ENCODE peak calls at places on chromosomes 5 and 9, in six cellular contexts. One of them, this sample, is unnamed. For H3K9me3, the result is how much of the 10 kb centered on the place peaks cover.

GRCh38 chr5:54146906-54147305 is 163.5 kb downstream of the ARL15 start:
- ATAC-seq in pancreas: no peak
- ATAC-seq in T-helper 17 cell: no peak
- ATAC-seq in CD4-positive, alpha-beta T cell: no peak
- ATAC-seq in GM12878: no peak
- ATAC-seq in IMR-90: no peak
- ATAC-seq in this sample: no peak

GRCh38 chr5:160042674-160043073 is 33.7 kb downstream of the TTC1 start:
- ATAC-seq in T-helper 17 cell: no peak
- ATAC-seq in GM12878: no peak
- ATAC-seq in IMR-90: no peak
- ATAC-seq in pancreas: no peak
- ATAC-seq in CD4-positive, alpha-beta T cell: no peak
- ATAC-seq in this sample: no peak

GRCh38 chr9:120770923-120771322 is 22.3 kb downstream of the FBXW2 start:
- ATAC-seq in CD4-positive, alpha-beta T cell: no peak
- ATAC-seq in IMR-90: no peak
- ATAC-seq in GM12878: no peak
- ATAC-seq in pancreas: no peak
- ATAC-seq in T-helper 17 cell: no peak
- ATAC-seq in this sample: no peak

GRCh38 chr9:5455181-5455580 is 4.8 kb downstream of the CD274 start:
- ATAC-seq in T-helper 17 cell: no peak
- ATAC-seq in CD4-positive, alpha-beta T cell: no peak
- ATAC-seq in IMR-90: peak
- ATAC-seq in pancreas: no peak
- ATAC-seq in GM12878: peak
- ATAC-seq in this sample: no peak

GRCh38 chr9:5509573-5509972 is 758 bp upstream of the PDCD1LG2 start:
- ATAC-seq in pancreas: no peak
- ATAC-seq in GM12878: no peak
- ATAC-seq in T-helper 17 cell: no peak
- ATAC-seq in CD4-positive, alpha-beta T cell: no peak
- ATAC-seq in IMR-90: peak
- ATAC-seq in this sample: peak

GRCh38 chr9:7946458-7946857 is 146.9 kb upstream of the DMAC1 start:
- ATAC-seq in T-helper 17 cell: no peak
- ATAC-seq in IMR-90: no peak
- ATAC-seq in GM12878: no peak
- ATAC-seq in CD4-positive, alpha-beta T cell: no peak
- ATAC-seq in pancreas: no peak
- ATAC-seq in this sample: no peak

GRCh38 chr5:134579284-134579771 is 53.3 kb downstream of the SAR1B start:
- ATAC-seq in GM12878: no peak
- ATAC-seq in IMR-90: no peak
- ATAC-seq in pancreas: no peak
- ATAC-seq in CD4-positive, alpha-beta T cell: no peak
- ATAC-seq in T-helper 17 cell: no peak
- ATAC-seq in this sample: no peak

GRCh38 chr9:104258289-104259045 is 164.4 kb downstream of the SMC2 start:
- ATAC-seq in CD4-positive, alpha-beta T cell: no peak
- ATAC-seq in IMR-90: no peak
- ATAC-seq in T-helper 17 cell: no peak
- ATAC-seq in GM12878: no peak
- ATAC-seq in pancreas: no peak
- ATAC-seq in this sample: no peak

GRCh38 chr9:127794001-127794791 is 8.4 kb downstream of the CDK9 start:
- ATAC-seq in pancreas: peak
- ATAC-seq in CD4-positive, alpha-beta T cell: no peak
- ATAC-seq in GM12878: no peak
- ATAC-seq in IMR-90: no peak
- ATAC-seq in T-helper 17 cell: no peak
- ATAC-seq in this sample: no peak

GRCh38 chr9:130901498-130902203 is 5.0 kb upstream of the QRFP start:
- ATAC-seq in GM12878: no peak
- ATAC-seq in IMR-90: no peak
- ATAC-seq in T-helper 17 cell: no peak
- ATAC-seq in pancreas: no peak
- ATAC-seq in CD4-positive, alpha-beta T cell: no peak
- ATAC-seq in this sample: no peak

GRCh38 chr9:14031015-14031414 is 282.9 kb downstream of the NFIB start:
- ATAC-seq in pancreas: no peak
- ATAC-seq in IMR-90: peak
- ATAC-seq in CD4-positive, alpha-beta T cell: no peak
- ATAC-seq in T-helper 17 cell: no peak
- ATAC-seq in GM12878: no peak
- ATAC-seq in this sample: peak

GRCh38 chr5:172926796-172927195 is 32.4 kb upstream of the RPL26L1 start:
- ATAC-seq in CD4-positive, alpha-beta T cell: no peak
- ATAC-seq in IMR-90: no peak
- ATAC-seq in T-helper 17 cell: no peak
- ATAC-seq in GM12878: no peak
- ATAC-seq in pancreas: no peak
- ATAC-seq in this sample: no peak

GRCh38 chr5:15533124-15533893 is 33.3 kb downstream of the FBXL7 start:
- ATAC-seq in CD4-positive, alpha-beta T cell: no peak
- ATAC-seq in pancreas: no peak
- ATAC-seq in T-helper 17 cell: no peak
- ATAC-seq in GM12878: no peak
- ATAC-seq in IMR-90: peak
- ATAC-seq in this sample: peak

GRCh38 chr5:132808448-132808847 is 4.7 kb upstream of the SOWAHA start:
- ATAC-seq in CD4-positive, alpha-beta T cell: no peak
- ATAC-seq in T-helper 17 cell: no peak
- ATAC-seq in pancreas: peak
- ATAC-seq in IMR-90: no peak
- ATAC-seq in GM12878: no peak
- ATAC-seq in this sample: no peak

GRCh38 chr9:129569506-129570449 is 51.1 kb downstream of the C9orf50 start:
- ATAC-seq in T-helper 17 cell: peak
- ATAC-seq in IMR-90: no peak
- ATAC-seq in CD4-positive, alpha-beta T cell: no peak
- ATAC-seq in pancreas: peak
- ATAC-seq in GM12878: peak
- ATAC-seq in this sample: no peak

GRCh38 chr5:136114406-136115132 is 18.1 kb upstream of the SMAD5 start:
- ATAC-seq in T-helper 17 cell: no peak
- ATAC-seq in IMR-90: no peak
- ATAC-seq in CD4-positive, alpha-beta T cell: no peak
- ATAC-seq in pancreas: no peak
- ATAC-seq in GM12878: no peak
- ATAC-seq in this sample: no peak

GRCh38 chr5:7348168-7348802 is 47.7 kb upstream of the ADCY2 start:
- ATAC-seq in pancreas: no peak
- ATAC-seq in T-helper 17 cell: no peak
- ATAC-seq in GM12878: no peak
- ATAC-seq in CD4-positive, alpha-beta T cell: no peak
- ATAC-seq in IMR-90: no peak
- ATAC-seq in this sample: no peak

GRCh38 chr5:151319334-151319733 is 15.8 kb upstream of the SLC36A3 start:
- ATAC-seq in pancreas: no peak
- ATAC-seq in GM12878: peak
- ATAC-seq in IMR-90: peak
- ATAC-seq in CD4-positive, alpha-beta T cell: no peak
- ATAC-seq in T-helper 17 cell: no peak
- ATAC-seq in this sample: peak

GRCh38 chr5:94181940-94182339 is 436.5 kb downstream of the KIAA0825 start:
- ATAC-seq in IMR-90: peak
- ATAC-seq in T-helper 17 cell: no peak
- ATAC-seq in pancreas: no peak
- ATAC-seq in GM12878: peak
- ATAC-seq in CD4-positive, alpha-beta T cell: no peak
- ATAC-seq in this sample: no peak

GRCh38 chr5:56676091-56676768 is 139.1 kb upstream of the MAP3K1 start:
- ATAC-seq in pancreas: no peak
- ATAC-seq in CD4-positive, alpha-beta T cell: no peak
- ATAC-seq in IMR-90: no peak
- ATAC-seq in GM12878: peak
- ATAC-seq in T-helper 17 cell: no peak
- ATAC-seq in this sample: no peak

GRCh38 chr9:95974389-95974788 is 98.9 kb downstream of the ERCC6L2 start:
- ATAC-seq in IMR-90: no peak
- ATAC-seq in CD4-positive, alpha-beta T cell: no peak
- ATAC-seq in pancreas: no peak
- ATAC-seq in T-helper 17 cell: no peak
- ATAC-seq in GM12878: no peak
- ATAC-seq in this sample: no peak

GRCh38 chr9:130895481-130896232 is 955 bp downstream of the QRFP start:
- ATAC-seq in T-helper 17 cell: no peak
- ATAC-seq in GM12878: no peak
- ATAC-seq in IMR-90: peak
- ATAC-seq in pancreas: no peak
- ATAC-seq in CD4-positive, alpha-beta T cell: no peak
- ATAC-seq in this sample: no peak

GRCh38 chr9:90038778-90039177 is 434.0 kb downstream of the GADD45G start:
- ATAC-seq in T-helper 17 cell: no peak
- ATAC-seq in IMR-90: no peak
- ATAC-seq in CD4-positive, alpha-beta T cell: no peak
- ATAC-seq in pancreas: no peak
- ATAC-seq in GM12878: no peak
- ATAC-seq in this sample: no peak

GRCh38 chr5:175654807-175655206 is 3.1 kb upstream of the HRH2 start:
- ATAC-seq in GM12878: no peak
- ATAC-seq in IMR-90: no peak
- ATAC-seq in CD4-positive, alpha-beta T cell: no peak
- ATAC-seq in pancreas: no peak
- ATAC-seq in T-helper 17 cell: no peak
- ATAC-seq in this sample: no peak

GRCh38 chr9:86749530-86750275 is 197.6 kb downstream of the GAS1 start:
- ATAC-seq in CD4-positive, alpha-beta T cell: no peak
- ATAC-seq in T-helper 17 cell: no peak
- ATAC-seq in IMR-90: peak
- ATAC-seq in pancreas: no peak
- ATAC-seq in GM12878: no peak
- ATAC-seq in this sample: no peak

DNA sequence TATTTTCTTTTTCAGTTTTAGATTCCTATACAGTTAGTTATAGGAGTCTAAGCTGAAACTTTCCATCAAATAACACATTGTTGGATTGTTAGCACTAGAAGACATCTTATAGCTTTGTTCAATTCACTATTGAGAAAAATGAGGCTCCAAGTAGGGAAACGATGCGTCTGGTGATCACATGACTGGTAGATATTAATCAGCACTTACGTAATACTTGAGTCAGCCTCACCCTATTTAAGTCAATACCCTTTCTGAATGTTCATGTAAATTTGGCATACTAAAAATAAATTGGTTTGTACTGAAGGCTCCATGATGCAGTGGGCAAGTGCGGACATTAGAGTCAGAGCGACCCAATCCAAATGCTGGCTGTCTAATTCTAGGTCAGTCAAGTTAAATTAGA is 406.8 kb upstream of the TLE4 start:
- ATAC-seq in GM12878: no peak
- ATAC-seq in pancreas: no peak
- ATAC-seq in CD4-positive, alpha-beta T cell: no peak
- ATAC-seq in IMR-90: no peak
- ATAC-seq in T-helper 17 cell: no peak
- ATAC-seq in this sample: no peak
- H3K9me3 ChIP-seq in GM12878: under half
- H3K9me3 ChIP-seq in pancreas: under half
- H3K9me3 ChIP-seq in CD4-positive, alpha-beta T cell: under half
- H3K9me3 ChIP-seq in IMR-90: under half
- H3K9me3 ChIP-seq in T-helper 17 cell: under half
- H3K9me3 ChIP-seq in this sample: under half

GRCh38 chr9:65409471-65409980 is 124.5 kb upstream of the FOXD4L5 start:
- ATAC-seq in CD4-positive, alpha-beta T cell: no peak
- ATAC-seq in T-helper 17 cell: no peak
- ATAC-seq in pancreas: no peak
- ATAC-seq in GM12878: no peak
- ATAC-seq in IMR-90: no peak
- ATAC-seq in this sample: no peak
- H3K9me3 ChIP-seq in CD4-positive, alpha-beta T cell: under half
- H3K9me3 ChIP-seq in T-helper 17 cell: under half
- H3K9me3 ChIP-seq in pancreas: under half
- H3K9me3 ChIP-seq in GM12878: under half
- H3K9me3 ChIP-seq in IMR-90: under half
- H3K9me3 ChIP-seq in this sample: under half

GRCh38 chr9:82436480-82436879 is 447.9 kb downstream of the SPATA31D1 start:
- ATAC-seq in pancreas: no peak
- ATAC-seq in T-helper 17 cell: no peak
- ATAC-seq in IMR-90: peak
- ATAC-seq in GM12878: no peak
- ATAC-seq in CD4-positive, alpha-beta T cell: no peak
- ATAC-seq in this sample: no peak

GRCh38 chr9:82443312-82443711 is 454.7 kb downstream of the SPATA31D1 start:
- ATAC-seq in GM12878: no peak
- ATAC-seq in CD4-positive, alpha-beta T cell: no peak
- ATAC-seq in IMR-90: no peak
- ATAC-seq in pancreas: no peak
- ATAC-seq in T-helper 17 cell: no peak
- ATAC-seq in this sample: no peak

GRCh38 chr9:82438581-82438980 is 450.0 kb downstream of the SPATA31D1 start:
- ATAC-seq in pancreas: no peak
- ATAC-seq in IMR-90: no peak
- ATAC-seq in GM12878: no peak
- ATAC-seq in T-helper 17 cell: no peak
- ATAC-seq in CD4-positive, alpha-beta T cell: no peak
- ATAC-seq in this sample: no peak
- H3K9me3 ChIP-seq in pancreas: under half
- H3K9me3 ChIP-seq in IMR-90: under half
- H3K9me3 ChIP-seq in GM12878: under half
- H3K9me3 ChIP-seq in T-helper 17 cell: under half
- H3K9me3 ChIP-seq in CD4-positive, alpha-beta T cell: under half
- H3K9me3 ChIP-seq in this sample: under half

GRCh38 chr5:3531320-3531986 is 64.2 kb upstream of the IRX1 start:
- ATAC-seq in CD4-positive, alpha-beta T cell: no peak
- ATAC-seq in GM12878: no peak
- ATAC-seq in T-helper 17 cell: no peak
- ATAC-seq in pancreas: peak
- ATAC-seq in IMR-90: no peak
- ATAC-seq in this sample: no peak

GRCh38 chr5:3538886-3539285 is 56.7 kb upstream of the IRX1 start:
- ATAC-seq in IMR-90: no peak
- ATAC-seq in GM12878: no peak
- ATAC-seq in CD4-positive, alpha-beta T cell: no peak
- ATAC-seq in T-helper 17 cell: no peak
- ATAC-seq in pancreas: no peak
- ATAC-seq in this sample: no peak

GRCh38 chr5:3537942-3538341 is 57.7 kb upstream of the IRX1 start:
- ATAC-seq in IMR-90: no peak
- ATAC-seq in GM12878: no peak
- ATAC-seq in pancreas: no peak
- ATAC-seq in CD4-positive, alpha-beta T cell: no peak
- ATAC-seq in T-helper 17 cell: no peak
- ATAC-seq in this sample: no peak

GRCh38 chr5:3535414-3536211 is 60.0 kb upstream of the IRX1 start:
- ATAC-seq in GM12878: no peak
- ATAC-seq in CD4-positive, alpha-beta T cell: no peak
- ATAC-seq in IMR-90: no peak
- ATAC-seq in pancreas: no peak
- ATAC-seq in T-helper 17 cell: no peak
- ATAC-seq in this sample: no peak

DNA sequence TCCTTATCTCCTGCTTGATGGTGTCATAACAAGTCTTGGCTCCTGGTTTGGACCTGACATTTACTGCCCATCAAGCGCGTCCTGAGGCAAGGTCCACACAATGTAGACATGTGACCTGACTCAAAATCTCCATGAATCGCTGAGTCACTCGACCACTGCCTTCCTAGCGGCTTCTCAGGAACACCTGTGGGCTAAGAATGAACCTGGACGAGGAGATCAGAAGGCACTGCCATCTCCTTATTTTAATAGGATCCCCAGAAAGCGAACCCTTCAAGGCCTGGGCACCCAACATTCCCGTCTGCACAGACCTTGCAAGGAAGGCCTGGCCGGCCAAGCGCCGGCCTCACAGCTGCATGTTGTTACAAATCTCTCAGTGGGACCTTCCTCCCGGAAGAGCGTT is 60.6 kb upstream of the IRX1 start:
- ATAC-seq in GM12878: no peak
- ATAC-seq in T-helper 17 cell: no peak
- ATAC-seq in pancreas: no peak
- ATAC-seq in IMR-90: no peak
- ATAC-seq in CD4-positive, alpha-beta T cell: no peak
- ATAC-seq in this sample: no peak
- H3K9me3 ChIP-seq in GM12878: under half
- H3K9me3 ChIP-seq in T-helper 17 cell: under half
- H3K9me3 ChIP-seq in pancreas: under half
- H3K9me3 ChIP-seq in IMR-90: under half
- H3K9me3 ChIP-seq in CD4-positive, alpha-beta T cell: under half
- H3K9me3 ChIP-seq in this sample: under half